ENCODE peak calls at places on chromosomes 3 and 15, in four cellular contexts. N is stromal cell of bone marrow, D is A172, G is brain microvascular endothelial cell. X is an unnamed sample.

GRCh38 chr3:142210144-142210543 is 15.2 kb downstream of the GK5 start:
- DNase-seq in N (no peak), D (peak; percentile 7), G (no peak), X (no peak)

GRCh38 chr15:33089878-33090757 is 104.4 kb downstream of the FMN1 start:
- DNase-seq in G (peak; percentile 63), N (peak; percentile 49), D (peak; percentile 26), X (peak; percentile 94)

GRCh38 chr3:46676601-46677071 is 16.8 kb downstream of the ALS2CL start:
- DNase-seq in G (no peak), N (no peak), D (no peak), X (no peak)

GRCh38 chr3:72820405-72820804 is 27.8 kb downstream of the SHQ1 start:
- DNase-seq in G (peak; percentile 41), N (peak; percentile 74), D (peak; percentile 61), X (no peak)

GRCh38 chr15:64502537-64502936 is 42.2 kb downstream of the ZNF609 start:
- DNase-seq in D (no peak), N (no peak), G (no peak), X (no peak)

GRCh38 chr3:197613187-197613586 is 57.4 kb upstream of the BDH1 start:
- DNase-seq in G (no peak), D (no peak), N (no peak), X (no peak)

GRCh38 chr3:64687381-64687780 is 419 bp downstream of the ADAMTS9 start:
- DNase-seq in N (no peak), D (no peak), G (no peak), X (no peak)

GRCh38 chr3:123476967-123477750 is 28.3 kb upstream of the ADCY5 start:
- DNase-seq in D (no peak), N (no peak), G (no peak), X (no peak)

GRCh38 chr15:39345176-39345575 is 235.7 kb upstream of the THBS1 start:
- DNase-seq in G (no peak), N (no peak), D (no peak), X (no peak)